ENCODE peak calls at places on chromosomes 11 and 22, in five cellular contexts. One of them, this sample, is unnamed. For H3K4me1, the result is how much of the 10 kb centered on the place peaks cover.

GRCh38 chr11:61688368-61689163 is 8.4 kb downstream of the DAGLA start:
- DNase-seq in stomach: peak
- DNase-seq in effector memory CD4-positive, alpha-beta T cell: no peak
- DNase-seq in body of pancreas: peak
- DNase-seq in Panc1: no peak
- DNase-seq in this sample: peak

GRCh38 chr11:103907136-103907535 is 129.3 kb upstream of the DDI1 start:
- DNase-seq in stomach: no peak
- DNase-seq in effector memory CD4-positive, alpha-beta T cell: no peak
- DNase-seq in body of pancreas: no peak
- DNase-seq in Panc1: no peak
- DNase-seq in this sample: no peak

GRCh38 chr22:45008853-45009751 is 703 bp downstream of the PHF21B start:
- DNase-seq in stomach: no peak
- DNase-seq in effector memory CD4-positive, alpha-beta T cell: no peak
- DNase-seq in body of pancreas: no peak
- DNase-seq in Panc1: no peak
- DNase-seq in this sample: no peak

GRCh38 chr11:82680252-82680651 is 53.4 kb downstream of the FAM181B start:
- DNase-seq in stomach: no peak
- DNase-seq in effector memory CD4-positive, alpha-beta T cell: no peak
- DNase-seq in body of pancreas: no peak
- DNase-seq in Panc1: no peak
- DNase-seq in this sample: no peak

GRCh38 chr22:32717337-32718240 is 83.9 kb upstream of the TIMP3 start:
- DNase-seq in stomach: no peak
- DNase-seq in effector memory CD4-positive, alpha-beta T cell: no peak
- DNase-seq in body of pancreas: no peak
- DNase-seq in Panc1: no peak
- DNase-seq in this sample: no peak

GRCh38 chr11:68266936-68267880 is 4.6 kb downstream of the C11orf24 start:
- DNase-seq in stomach: no peak
- DNase-seq in effector memory CD4-positive, alpha-beta T cell: no peak
- DNase-seq in body of pancreas: no peak
- DNase-seq in Panc1: no peak
- DNase-seq in this sample: no peak

GRCh38 chr11:34602245-34602644 is 18.6 kb upstream of the EHF start:
- DNase-seq in stomach: peak
- DNase-seq in effector memory CD4-positive, alpha-beta T cell: no peak
- DNase-seq in body of pancreas: peak
- DNase-seq in Panc1: no peak
- DNase-seq in this sample: no peak

GRCh38 chr11:37394236-37394870 is 796.3 kb upstream of the RAG2 start:
- DNase-seq in stomach: no peak
- DNase-seq in effector memory CD4-positive, alpha-beta T cell: no peak
- DNase-seq in body of pancreas: no peak
- DNase-seq in Panc1: no peak
- DNase-seq in this sample: no peak

GRCh38 chr11:35649984-35650383 is 12.6 kb upstream of the TRIM44 start:
- DNase-seq in stomach: no peak
- DNase-seq in effector memory CD4-positive, alpha-beta T cell: no peak
- DNase-seq in body of pancreas: no peak
- DNase-seq in Panc1: no peak
- DNase-seq in this sample: no peak

GRCh38 chr11:124115782-124116616 is 749 bp downstream of the VWA5A start:
- DNase-seq in stomach: peak
- DNase-seq in effector memory CD4-positive, alpha-beta T cell: no peak
- DNase-seq in body of pancreas: peak
- DNase-seq in Panc1: no peak
- DNase-seq in this sample: no peak

GRCh38 chr11:72405009-72405408 is 29.3 kb downstream of the CLPB start:
- DNase-seq in stomach: no peak
- DNase-seq in effector memory CD4-positive, alpha-beta T cell: no peak
- DNase-seq in body of pancreas: no peak
- DNase-seq in Panc1: no peak
- DNase-seq in this sample: peak

GRCh38 chr11:93213622-93214021 is 15.8 kb upstream of the SLC36A4 start:
- DNase-seq in stomach: no peak
- DNase-seq in effector memory CD4-positive, alpha-beta T cell: no peak
- DNase-seq in body of pancreas: no peak
- DNase-seq in Panc1: no peak
- DNase-seq in this sample: no peak

GRCh38 chr11:130144721-130145327 is 14.8 kb upstream of the ST14 start:
- DNase-seq in stomach: no peak
- DNase-seq in effector memory CD4-positive, alpha-beta T cell: no peak
- DNase-seq in body of pancreas: no peak
- DNase-seq in Panc1: no peak
- DNase-seq in this sample: no peak

GRCh38 chr11:131618203-131618602 is 247.8 kb downstream of the NTM start:
- DNase-seq in stomach: no peak
- DNase-seq in effector memory CD4-positive, alpha-beta T cell: no peak
- DNase-seq in body of pancreas: no peak
- DNase-seq in Panc1: no peak
- DNase-seq in this sample: no peak

GRCh38 chr11:118605116-118605867 is 2.1 kb upstream of the PHLDB1 start:
- DNase-seq in stomach: peak
- DNase-seq in effector memory CD4-positive, alpha-beta T cell: no peak
- DNase-seq in body of pancreas: peak
- DNase-seq in Panc1: no peak
- DNase-seq in this sample: no peak

GRCh38 chr11:92843455-92843854 is 126.0 kb upstream of the MTNR1B start:
- DNase-seq in stomach: no peak
- DNase-seq in effector memory CD4-positive, alpha-beta T cell: no peak
- DNase-seq in body of pancreas: no peak
- DNase-seq in Panc1: no peak
- DNase-seq in this sample: no peak

GRCh38 chr11:97905101-97905500 is 1115.6 kb upstream of the CNTN5 start:
- DNase-seq in stomach: no peak
- DNase-seq in effector memory CD4-positive, alpha-beta T cell: no peak
- DNase-seq in body of pancreas: no peak
- DNase-seq in Panc1: no peak
- DNase-seq in this sample: no peak

GRCh38 chr11:67267188-67268035 is 1.1 kb downstream of the GRK2 start:
- DNase-seq in stomach: peak
- DNase-seq in effector memory CD4-positive, alpha-beta T cell: no peak
- DNase-seq in body of pancreas: peak
- DNase-seq in Panc1: no peak
- DNase-seq in this sample: peak

GRCh38 chr11:100793525-100793924 is 106.4 kb downstream of the ARHGAP42 start:
- DNase-seq in stomach: no peak
- DNase-seq in effector memory CD4-positive, alpha-beta T cell: no peak
- DNase-seq in body of pancreas: no peak
- DNase-seq in Panc1: no peak
- DNase-seq in this sample: no peak

GRCh38 chr11:119479685-119480275 is 56.8 kb upstream of the THY1 start:
- DNase-seq in stomach: no peak
- DNase-seq in effector memory CD4-positive, alpha-beta T cell: no peak
- DNase-seq in body of pancreas: no peak
- DNase-seq in Panc1: no peak
- DNase-seq in this sample: peak

GRCh38 chr11:5280582-5281102 is 10.9 kb upstream of the HBE1 start:
- DNase-seq in stomach: peak
- DNase-seq in effector memory CD4-positive, alpha-beta T cell: no peak
- DNase-seq in body of pancreas: peak
- DNase-seq in Panc1: peak
- DNase-seq in this sample: peak

DNA sequence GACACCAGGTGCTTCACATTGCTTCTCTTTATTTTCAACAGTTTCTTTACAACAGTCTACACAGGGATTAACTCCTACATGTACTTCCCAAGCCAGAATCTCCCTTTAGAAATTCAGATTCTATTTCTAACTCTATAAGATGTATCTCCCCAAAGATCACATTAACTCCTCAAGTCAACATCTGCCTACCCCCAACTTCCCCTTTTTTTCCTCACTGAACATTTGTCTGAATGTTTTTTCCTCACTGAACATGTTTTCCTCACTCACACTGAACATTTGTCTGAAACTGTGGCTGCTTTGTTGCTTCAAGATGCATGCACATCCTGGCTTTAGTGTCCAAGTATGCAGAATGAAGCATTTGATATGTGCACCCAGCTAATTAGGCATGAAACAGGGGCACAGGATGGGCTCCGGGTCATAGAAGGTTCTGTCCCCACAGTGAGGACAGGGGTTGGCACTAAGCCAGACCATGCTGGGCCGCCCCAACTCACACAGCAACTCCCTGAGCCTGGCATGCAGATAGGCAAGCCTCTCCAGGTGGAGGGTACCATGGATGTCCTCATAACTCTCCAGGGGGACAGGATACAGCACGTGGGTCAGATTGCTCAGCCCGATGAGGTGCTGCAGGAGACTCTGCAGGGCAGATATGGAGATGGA is 11.2 kb downstream of the PRAME start:
- DNase-seq in stomach: no peak
- DNase-seq in effector memory CD4-positive, alpha-beta T cell: no peak
- DNase-seq in body of pancreas: no peak
- DNase-seq in Panc1: no peak
- DNase-seq in this sample: no peak
- H3K4me3 ChIP-seq in stomach: no peak
- H3K4me3 ChIP-seq in effector memory CD4-positive, alpha-beta T cell: no peak
- H3K4me3 ChIP-seq in body of pancreas: no peak
- H3K4me3 ChIP-seq in Panc1: no peak
- H3K4me3 ChIP-seq in this sample: no peak

GRCh38 chr11:64892838-64893193 is 14.4 kb upstream of the EHD1 start:
- DNase-seq in stomach: no peak
- DNase-seq in effector memory CD4-positive, alpha-beta T cell: no peak
- DNase-seq in body of pancreas: no peak
- DNase-seq in Panc1: no peak
- DNase-seq in this sample: no peak

GRCh38 chr11:64894070-64894811 is 15.8 kb upstream of the EHD1 start:
- DNase-seq in stomach: peak
- DNase-seq in effector memory CD4-positive, alpha-beta T cell: peak
- DNase-seq in body of pancreas: peak
- DNase-seq in Panc1: no peak
- DNase-seq in this sample: peak

GRCh38 chr11:64896448-64897022 is 18.1 kb upstream of the EHD1 start:
- DNase-seq in stomach: no peak
- DNase-seq in effector memory CD4-positive, alpha-beta T cell: no peak
- DNase-seq in body of pancreas: no peak
- DNase-seq in Panc1: no peak
- DNase-seq in this sample: no peak

GRCh38 chr11:64893194-64894069 is 15.0 kb upstream of the EHD1 start:
- DNase-seq in stomach: peak
- DNase-seq in effector memory CD4-positive, alpha-beta T cell: no peak
- DNase-seq in body of pancreas: peak
- DNase-seq in Panc1: no peak
- DNase-seq in this sample: no peak

GRCh38 chr11:64894812-64895452 is 16.5 kb upstream of the EHD1 start:
- DNase-seq in stomach: no peak
- DNase-seq in effector memory CD4-positive, alpha-beta T cell: no peak
- DNase-seq in body of pancreas: no peak
- DNase-seq in Panc1: no peak
- DNase-seq in this sample: no peak
- H3K27ac ChIP-seq in stomach: peak
- H3K27ac ChIP-seq in effector memory CD4-positive, alpha-beta T cell: no peak
- H3K27ac ChIP-seq in body of pancreas: peak
- H3K27ac ChIP-seq in Panc1: no peak
- H3K27ac ChIP-seq in this sample: no peak

DNA sequence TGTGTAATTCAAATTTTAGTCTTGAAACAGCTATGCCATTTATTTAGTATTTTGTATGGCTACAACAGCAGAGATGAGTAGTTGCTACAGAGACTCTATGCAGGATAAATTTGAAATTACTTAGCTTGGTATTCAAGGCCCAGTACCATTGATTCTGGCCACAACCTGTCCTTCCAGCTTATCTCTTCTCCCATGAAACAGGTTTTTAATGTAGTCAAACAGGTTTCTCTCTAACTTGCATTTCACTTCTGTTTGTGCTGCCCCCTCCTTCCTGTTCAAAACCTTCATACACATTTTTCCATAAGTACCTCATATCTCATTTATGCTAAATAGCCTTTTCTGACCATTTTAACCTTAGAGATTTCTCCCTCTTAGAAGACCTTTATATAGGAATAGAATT is 3.3 kb downstream of the USP47 start:
- DNase-seq in stomach: no peak
- DNase-seq in effector memory CD4-positive, alpha-beta T cell: no peak
- DNase-seq in body of pancreas: peak
- DNase-seq in Panc1: no peak
- DNase-seq in this sample: no peak
- H3K4me1 ChIP-seq in stomach: half or more
- H3K4me1 ChIP-seq in effector memory CD4-positive, alpha-beta T cell: under half
- H3K4me1 ChIP-seq in body of pancreas: half or more
- H3K4me1 ChIP-seq in Panc1: half or more
- H3K4me1 ChIP-seq in this sample: under half

DNA sequence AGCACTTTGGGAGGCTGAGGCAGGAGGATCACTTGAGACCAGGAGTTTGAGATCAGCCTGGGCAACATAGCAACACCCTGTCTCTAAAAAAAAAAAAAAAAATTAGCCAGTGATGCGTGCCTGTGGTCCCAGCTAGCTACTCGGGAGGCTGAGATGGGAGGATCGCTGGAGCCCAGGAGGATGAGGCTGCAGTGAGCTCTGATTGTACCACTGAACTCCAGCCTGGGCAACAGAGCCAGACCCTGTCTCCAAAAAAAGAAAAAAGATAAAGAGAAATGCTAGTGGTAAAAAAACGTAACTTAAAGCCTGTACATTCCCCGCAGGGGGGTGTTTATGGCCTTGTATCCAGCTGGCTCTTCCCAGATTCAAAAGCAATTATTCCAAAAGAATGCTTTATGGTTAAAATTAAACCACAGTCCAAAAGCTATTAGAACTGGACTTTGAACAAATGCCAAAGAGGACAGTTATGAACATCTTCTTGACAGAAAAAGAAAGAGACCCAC is 16.4 kb upstream of the SNX32 start:
- DNase-seq in stomach: no peak
- DNase-seq in effector memory CD4-positive, alpha-beta T cell: no peak
- DNase-seq in body of pancreas: no peak
- DNase-seq in Panc1: no peak
- DNase-seq in this sample: no peak
- H3K4me3 ChIP-seq in stomach: peak
- H3K4me3 ChIP-seq in effector memory CD4-positive, alpha-beta T cell: peak
- H3K4me3 ChIP-seq in body of pancreas: no peak
- H3K4me3 ChIP-seq in Panc1: peak
- H3K4me3 ChIP-seq in this sample: peak

DNA sequence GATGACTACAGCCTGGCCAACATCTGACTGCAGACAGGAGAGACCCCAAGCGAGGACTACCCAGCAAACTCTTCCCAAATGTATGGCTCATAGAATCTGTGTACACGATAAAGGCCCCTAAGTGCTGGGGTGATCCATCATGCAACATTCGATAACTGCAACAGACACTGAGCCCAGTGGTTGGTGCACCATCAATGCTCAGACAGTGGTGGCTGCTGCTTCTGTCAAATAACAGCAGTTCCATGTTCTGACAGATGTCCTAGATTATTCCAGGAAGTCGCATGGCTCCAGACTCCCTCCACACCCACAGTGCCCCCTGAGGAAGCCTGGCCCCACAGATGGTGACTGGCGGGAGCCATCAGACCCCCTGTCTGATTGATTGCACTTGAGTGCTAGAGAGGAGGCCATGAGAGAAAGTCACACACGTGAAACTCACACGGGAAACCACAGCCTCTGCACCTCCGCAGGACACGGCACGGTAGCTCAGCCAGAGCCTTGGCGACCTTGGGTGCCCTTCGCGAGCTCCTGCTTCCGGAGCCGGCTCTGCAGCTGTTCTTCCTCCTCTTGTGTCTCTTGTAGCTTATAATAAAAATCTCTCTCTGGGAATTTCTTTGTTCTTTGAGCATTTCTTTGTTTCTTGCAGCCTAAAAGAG is 1156.0 kb downstream of the TBC1D22A start:
- DNase-seq in stomach: no peak
- DNase-seq in effector memory CD4-positive, alpha-beta T cell: no peak
- DNase-seq in body of pancreas: no peak
- DNase-seq in Panc1: no peak
- DNase-seq in this sample: no peak
- H3K27ac ChIP-seq in stomach: no peak
- H3K27ac ChIP-seq in effector memory CD4-positive, alpha-beta T cell: no peak
- H3K27ac ChIP-seq in body of pancreas: no peak
- H3K27ac ChIP-seq in Panc1: no peak
- H3K27ac ChIP-seq in this sample: no peak